ENCODE peak calls at places on chromosomes 13 and 19, in ten cellular contexts. I, W, R, T, P, E, X, H, J and S are unnamed samples.
A peak's percentile ranks its signal among the peaks of the same experiment; 100 is the strongest.

GRCh38 chr19:10892256-10892655 is 20.9 kb downstream of the CARM1 start:
- DNase-seq in R (no peak), J (peak; percentile 43), H (no peak), T (no peak), X (no peak), P (no peak), I (peak; percentile 96), E (no peak), W (no peak), S (no peak)

GRCh38 chr13:40402931-40403412 is 263.5 kb downstream of the FOXO1 start:
- DNase-seq in H (no peak), W (peak; percentile 73), J (no peak), R (no peak), T (no peak), I (no peak), X (peak; percentile 68), E (peak; percentile 90), P (peak; percentile 37), S (peak; percentile 92)

GRCh38 chr19:9836021-9836420 is 903 bp downstream of the PIN1 start:
- DNase-seq in T (no peak), W (no peak), I (no peak), X (peak; percentile 39), H (no peak), P (no peak), R (no peak), J (no peak), E (peak; percentile 44), S (peak; percentile 59)

GRCh38 chr13:98214707-98215106 is 37.6 kb upstream of the RNF113B start:
- DNase-seq in H (no peak), W (no peak), X (no peak), R (no peak), I (no peak), T (no peak), P (no peak), E (no peak), J (no peak), S (peak; percentile 26)

GRCh38 chr13:89609318-89609717 is 1738.2 kb upstream of the MIR17HG start:
- DNase-seq in T (no peak), P (no peak), R (no peak), W (no peak), I (no peak), J (no peak), H (no peak), E (no peak), X (no peak), S (no peak)

GRCh38 chr13:113404366-113404722 is 40.4 kb upstream of the GRTP1 start:
- DNase-seq in R (no peak), T (no peak), X (no peak), H (no peak), I (peak; percentile 14), P (no peak), E (no peak), W (no peak), J (no peak), S (no peak)

GRCh38 chr19:35228177-35228930 is at the start of gene FAM187B:
- DNase-seq in W (no peak), R (no peak), J (no peak), I (no peak), X (no peak), T (no peak), P (no peak), H (peak; percentile 59), E (no peak), S (no peak)

GRCh38 chr13:81609335-81609734 is 1268.4 kb upstream of the SPRY2 start:
- DNase-seq in J (no peak), R (no peak), E (no peak), T (no peak), P (no peak), H (no peak), W (no peak), X (no peak), I (no peak), S (no peak)

GRCh38 chr19:16457195-16457953 is 14.4 kb downstream of the EPS15L1 start:
- DNase-seq in T (no peak), H (peak; percentile 51), R (peak; percentile 38), J (peak; percentile 66), I (peak; percentile 71), X (peak; percentile 56), E (peak; percentile 53), P (no peak), W (no peak), S (peak; percentile 42)

GRCh38 chr19:37304190-37304883 is 66.6 kb upstream of the ZNF527 start:
- DNase-seq in X (peak; percentile 20), P (no peak), H (peak; percentile 62), R (no peak), W (no peak), I (no peak), T (no peak), J (peak; percentile 83), E (no peak), S (no peak)

GRCh38 chr19:6267552-6268381 is 12.0 kb downstream of the MLLT1 start:
- DNase-seq in P (no peak), X (no peak), W (no peak), R (no peak), E (no peak), J (no peak), I (no peak), H (no peak), T (no peak), S (no peak)

GRCh38 chr19:34253711-34254551 is 423 bp upstream of the GARRE1 start:
- DNase-seq in J (peak; percentile 93), H (peak; percentile 79), I (peak; percentile 80), X (peak; percentile 55), P (no peak), E (no peak), T (peak; percentile 77), R (no peak), W (no peak), S (peak; percentile 57)